ENCODE peak calls at places on chromosomes 16 and 17, in ten cellular contexts. B is sigmoid colon; Z is stimulated activated naive CD4-positive, alpha-beta T cell; D is GM04504; I is Caco-2; Y is ELR; E is activated effector memory CD4-positive, alpha-beta T cell treated with anti-CD3 and anti-CD28 coated beads, Interleukin-2, amount 50 U/mL, for 16 hours; U is WTC11; L is left kidney; O is epithelial cell of esophagus. C is an unnamed sample.

GRCh38 chr16:10256855-10257641 is 74.8 kb upstream of the GRIN2A start:
- DNase-seq in Y (peak), I (peak), Z (peak), U (peak), L (peak), O (peak), B (no peak), E (peak), D (peak), C (no peak)

GRCh38 chr17:72376486-72377345 is 255.9 kb downstream of the SOX9 start:
- DNase-seq in E (peak), B (no peak), D (peak), L (peak), O (no peak), U (no peak), I (no peak), Z (no peak), Y (no peak), C (no peak)

GRCh38 chr17:7834554-7834890 is 505 bp downstream of the KDM6B start:
- DNase-seq in O (peak), I (no peak), E (peak), U (no peak), Y (no peak), B (peak), Z (peak), D (no peak), L (no peak), C (no peak)

GRCh38 chr16:68778551-68779231 is 41.6 kb downstream of the CDH1 start:
- DNase-seq in D (no peak), I (peak), O (peak), B (no peak), Y (no peak), U (peak), E (no peak), Z (no peak), L (peak), C (no peak)

GRCh38 chr17:41885733-41886132 is 20.5 kb upstream of the KLHL11 start:
- DNase-seq in L (peak), I (peak), D (no peak), E (no peak), O (no peak), Y (peak), U (no peak), B (no peak), Z (no peak), C (no peak)

GRCh38 chr16:89370081-89370511 is 120.3 kb downstream of the ANKRD11 start:
- DNase-seq in O (peak), I (no peak), Z (no peak), L (no peak), Y (peak), E (no peak), D (peak), U (no peak), B (no peak), C (no peak)

GRCh38 chr17:9811537-9811936 is 10.3 kb downstream of the GSG1L2 start:
- DNase-seq in O (no peak), Y (no peak), I (peak), D (no peak), B (no peak), E (no peak), Z (no peak), U (no peak), L (no peak), C (no peak)

GRCh38 chr17:32970281-32970680 is 21.4 kb upstream of the SPACA3 start:
- DNase-seq in B (no peak), D (no peak), O (no peak), U (no peak), L (no peak), E (no peak), Y (no peak), I (peak), Z (no peak), C (no peak)

GRCh38 chr16:15898654-15899053 is 10.3 kb upstream of the CEP20 start:
- DNase-seq in Y (no peak), D (no peak), O (no peak), L (no peak), E (no peak), B (no peak), Z (no peak), I (no peak), U (no peak), C (no peak)

GRCh38 chr17:74663566-74663965 is 40.0 kb upstream of the CD300E start:
- DNase-seq in L (no peak), Y (no peak), D (no peak), O (no peak), U (no peak), E (no peak), B (no peak), I (no peak), Z (no peak), C (no peak)

GRCh38 chr17:69492410-69493071 is 78.0 kb downstream of the MAP2K6 start:
- DNase-seq in I (peak), E (no peak), Y (peak), D (peak), B (no peak), O (peak), Z (no peak), L (no peak), U (peak), C (no peak)

GRCh38 chr16:14111713-14112538 is 40.8 kb downstream of the MRTFB start:
- DNase-seq in U (no peak), L (no peak), I (no peak), O (peak), E (no peak), D (no peak), B (peak), Z (no peak), Y (no peak), C (no peak)

C was measured in brain pericyte.